ENCODE peak calls at places on chromosome 21, in nine cellular contexts. One of them, this sample, is unnamed.

GRCh38 chr21:43923391-43923790 is 58.4 kb downstream of the AGPAT3 start:
- DNase-seq in OCI-LY7: no peak
- DNase-seq in GM20000: no peak
- DNase-seq in fibroblast of the aortic adventitia: no peak
- DNase-seq in PC-3: no peak
- DNase-seq in AG10803: peak
- DNase-seq in Panc1: no peak
- DNase-seq in type B pancreatic cell: no peak
- DNase-seq in cardiac muscle cell: peak
- DNase-seq in this sample: no peak

GRCh38 chr21:43867332-43867703 is 2.3 kb downstream of the AGPAT3 start:
- DNase-seq in OCI-LY7: no peak
- DNase-seq in GM20000: no peak
- DNase-seq in cardiac muscle cell: no peak
- DNase-seq in PC-3: no peak
- DNase-seq in fibroblast of the aortic adventitia: no peak
- DNase-seq in Panc1: no peak
- DNase-seq in AG10803: no peak
- DNase-seq in type B pancreatic cell: no peak
- DNase-seq in this sample: no peak

GRCh38 chr21:43994085-43994484 is 18.0 kb upstream of the TRAPPC10 start:
- DNase-seq in type B pancreatic cell: no peak
- DNase-seq in GM20000: no peak
- DNase-seq in fibroblast of the aortic adventitia: no peak
- DNase-seq in OCI-LY7: no peak
- DNase-seq in PC-3: no peak
- DNase-seq in Panc1: no peak
- DNase-seq in cardiac muscle cell: no peak
- DNase-seq in AG10803: no peak
- DNase-seq in this sample: no peak

GRCh38 chr21:14900611-14901010 is 164.2 kb downstream of the NRIP1 start:
- DNase-seq in cardiac muscle cell: no peak
- DNase-seq in GM20000: no peak
- DNase-seq in PC-3: peak
- DNase-seq in type B pancreatic cell: no peak
- DNase-seq in Panc1: no peak
- DNase-seq in OCI-LY7: no peak
- DNase-seq in fibroblast of the aortic adventitia: peak
- DNase-seq in AG10803: no peak
- DNase-seq in this sample: no peak

GRCh38 chr21:44714905-44715304 is 3.5 kb upstream of the TSPEAR start:
- DNase-seq in cardiac muscle cell: no peak
- DNase-seq in fibroblast of the aortic adventitia: no peak
- DNase-seq in AG10803: no peak
- DNase-seq in GM20000: no peak
- DNase-seq in type B pancreatic cell: peak
- DNase-seq in OCI-LY7: no peak
- DNase-seq in PC-3: no peak
- DNase-seq in Panc1: no peak
- DNase-seq in this sample: no peak

GRCh38 chr21:44085491-44086321 is 21.5 kb upstream of the PWP2 start:
- DNase-seq in PC-3: no peak
- DNase-seq in type B pancreatic cell: peak
- DNase-seq in GM20000: no peak
- DNase-seq in fibroblast of the aortic adventitia: no peak
- DNase-seq in OCI-LY7: no peak
- DNase-seq in cardiac muscle cell: peak
- DNase-seq in Panc1: no peak
- DNase-seq in AG10803: no peak
- DNase-seq in this sample: no peak

GRCh38 chr21:21232320-21232719 is 234.1 kb downstream of the NCAM2 start:
- DNase-seq in GM20000: no peak
- DNase-seq in fibroblast of the aortic adventitia: peak
- DNase-seq in AG10803: peak
- DNase-seq in PC-3: peak
- DNase-seq in Panc1: peak
- DNase-seq in cardiac muscle cell: peak
- DNase-seq in type B pancreatic cell: no peak
- DNase-seq in OCI-LY7: no peak
- DNase-seq in this sample: no peak

GRCh38 chr21:22791986-22792560 is 1793.9 kb downstream of the NCAM2 start:
- DNase-seq in AG10803: peak
- DNase-seq in OCI-LY7: peak
- DNase-seq in fibroblast of the aortic adventitia: peak
- DNase-seq in cardiac muscle cell: peak
- DNase-seq in type B pancreatic cell: no peak
- DNase-seq in GM20000: peak
- DNase-seq in Panc1: peak
- DNase-seq in PC-3: peak
- DNase-seq in this sample: peak

GRCh38 chr21:28272272-28272992 is 720.2 kb downstream of the LTN1 start:
- DNase-seq in Panc1: no peak
- DNase-seq in AG10803: peak
- DNase-seq in fibroblast of the aortic adventitia: peak
- DNase-seq in GM20000: no peak
- DNase-seq in cardiac muscle cell: peak
- DNase-seq in PC-3: no peak
- DNase-seq in type B pancreatic cell: no peak
- DNase-seq in OCI-LY7: no peak
- DNase-seq in this sample: no peak

GRCh38 chr21:25191141-25191540 is 416.1 kb downstream of the MRPL39 start:
- DNase-seq in cardiac muscle cell: no peak
- DNase-seq in GM20000: peak
- DNase-seq in Panc1: no peak
- DNase-seq in fibroblast of the aortic adventitia: no peak
- DNase-seq in type B pancreatic cell: no peak
- DNase-seq in PC-3: peak
- DNase-seq in AG10803: no peak
- DNase-seq in OCI-LY7: no peak
- DNase-seq in this sample: no peak

GRCh38 chr21:44706026-44706705 is 5.2 kb downstream of the TSPEAR start:
- DNase-seq in AG10803: no peak
- DNase-seq in type B pancreatic cell: peak
- DNase-seq in OCI-LY7: no peak
- DNase-seq in GM20000: no peak
- DNase-seq in fibroblast of the aortic adventitia: no peak
- DNase-seq in PC-3: no peak
- DNase-seq in cardiac muscle cell: no peak
- DNase-seq in Panc1: no peak
- DNase-seq in this sample: no peak

GRCh38 chr21:22200378-22201092 is 1202.3 kb downstream of the NCAM2 start:
- DNase-seq in Panc1: no peak
- DNase-seq in cardiac muscle cell: no peak
- DNase-seq in OCI-LY7: no peak
- DNase-seq in type B pancreatic cell: no peak
- DNase-seq in GM20000: no peak
- DNase-seq in fibroblast of the aortic adventitia: no peak
- DNase-seq in PC-3: peak
- DNase-seq in AG10803: no peak
- DNase-seq in this sample: no peak

GRCh38 chr21:39175154-39175553 is 8.1 kb downstream of the PSMG1 start:
- DNase-seq in cardiac muscle cell: peak
- DNase-seq in AG10803: peak
- DNase-seq in GM20000: no peak
- DNase-seq in type B pancreatic cell: no peak
- DNase-seq in fibroblast of the aortic adventitia: peak
- DNase-seq in OCI-LY7: peak
- DNase-seq in PC-3: peak
- DNase-seq in Panc1: no peak
- DNase-seq in this sample: no peak

GRCh38 chr21:43835861-43836260 is 29.2 kb upstream of the AGPAT3 start:
- DNase-seq in GM20000: peak
- DNase-seq in Panc1: no peak
- DNase-seq in AG10803: no peak
- DNase-seq in cardiac muscle cell: no peak
- DNase-seq in OCI-LY7: no peak
- DNase-seq in type B pancreatic cell: no peak
- DNase-seq in fibroblast of the aortic adventitia: no peak
- DNase-seq in PC-3: no peak
- DNase-seq in this sample: no peak

DNA sequence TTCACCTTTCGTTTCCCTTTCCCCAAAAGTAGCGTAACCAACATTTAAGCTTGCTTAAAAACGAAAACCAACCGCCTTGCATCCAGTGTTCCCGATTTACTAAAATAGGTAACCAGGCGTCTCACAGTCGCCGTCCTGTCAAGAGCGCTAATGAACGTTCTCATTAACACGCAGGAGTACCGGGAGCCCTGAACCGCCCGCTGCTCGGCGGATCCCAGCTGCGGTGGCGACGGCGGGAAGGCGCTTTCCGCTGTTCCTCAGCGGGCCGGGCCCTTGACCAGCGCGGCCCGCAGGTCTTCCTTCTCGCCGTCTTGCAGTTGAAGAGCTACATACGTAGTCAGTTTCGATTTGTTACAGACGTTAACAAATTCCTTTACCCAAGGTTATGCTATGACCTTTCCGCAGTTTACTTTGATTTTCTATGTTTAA is 2.0 kb downstream of the OLIG1 start:
- DNase-seq in AG10803: peak
- DNase-seq in OCI-LY7: no peak
- DNase-seq in Panc1: no peak
- DNase-seq in type B pancreatic cell: no peak
- DNase-seq in cardiac muscle cell: peak
- DNase-seq in GM20000: no peak
- DNase-seq in PC-3: no peak
- DNase-seq in fibroblast of the aortic adventitia: peak
- DNase-seq in this sample: no peak
- TF ChIP-seq CTCF in AG10803: no peak
- TF ChIP-seq CTCF in OCI-LY7: no peak
- TF ChIP-seq CTCF in Panc1: no peak
- TF ChIP-seq CTCF in type B pancreatic cell: no peak
- TF ChIP-seq CTCF in cardiac muscle cell: no peak
- TF ChIP-seq CTCF in GM20000: no peak
- TF ChIP-seq CTCF in PC-3: no peak
- TF ChIP-seq CTCF in fibroblast of the aortic adventitia: no peak
- TF ChIP-seq CTCF in this sample: no peak

GRCh38 chr21:35984654-35985366 is 75.5 kb downstream of the SETD4 start:
- DNase-seq in Panc1: no peak
- DNase-seq in OCI-LY7: no peak
- DNase-seq in PC-3: peak
- DNase-seq in GM20000: no peak
- DNase-seq in fibroblast of the aortic adventitia: no peak
- DNase-seq in cardiac muscle cell: no peak
- DNase-seq in AG10803: no peak
- DNase-seq in type B pancreatic cell: no peak
- DNase-seq in this sample: no peak
- TF ChIP-seq CTCF in Panc1: no peak
- TF ChIP-seq CTCF in OCI-LY7: peak
- TF ChIP-seq CTCF in PC-3: peak
- TF ChIP-seq CTCF in GM20000: no peak
- TF ChIP-seq CTCF in fibroblast of the aortic adventitia: no peak
- TF ChIP-seq CTCF in cardiac muscle cell: no peak
- TF ChIP-seq CTCF in AG10803: no peak
- TF ChIP-seq CTCF in type B pancreatic cell: no peak
- TF ChIP-seq CTCF in this sample: no peak

GRCh38 chr21:33892853-33893252 is 22.8 kb downstream of the ATP5PO start:
- DNase-seq in fibroblast of the aortic adventitia: no peak
- DNase-seq in GM20000: no peak
- DNase-seq in type B pancreatic cell: no peak
- DNase-seq in cardiac muscle cell: no peak
- DNase-seq in OCI-LY7: peak
- DNase-seq in AG10803: no peak
- DNase-seq in PC-3: no peak
- DNase-seq in Panc1: no peak
- DNase-seq in this sample: no peak
- TF ChIP-seq CTCF in fibroblast of the aortic adventitia: no peak
- TF ChIP-seq CTCF in GM20000: no peak
- TF ChIP-seq CTCF in type B pancreatic cell: peak
- TF ChIP-seq CTCF in cardiac muscle cell: no peak
- TF ChIP-seq CTCF in OCI-LY7: peak
- TF ChIP-seq CTCF in AG10803: no peak
- TF ChIP-seq CTCF in PC-3: peak
- TF ChIP-seq CTCF in Panc1: no peak
- TF ChIP-seq CTCF in this sample: no peak

DNA sequence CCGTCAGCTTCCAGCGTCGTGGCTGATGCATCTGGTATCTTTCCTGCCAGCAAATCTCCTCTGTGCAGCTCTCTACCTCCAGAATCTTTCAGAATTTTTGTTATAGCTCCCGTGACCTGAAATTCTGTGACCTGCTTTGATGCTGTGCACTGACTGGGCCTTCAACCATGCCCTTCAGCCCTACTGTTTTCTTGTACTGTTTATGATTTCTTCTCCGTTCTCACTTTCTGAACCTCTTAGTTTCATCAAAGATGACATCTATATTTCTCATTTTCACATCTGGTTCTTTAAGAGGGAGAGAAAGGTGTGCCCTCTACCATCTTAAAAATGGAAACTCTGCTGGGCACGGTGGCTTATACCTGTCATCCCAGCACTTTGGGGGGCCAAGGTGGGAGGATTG is 5.7 kb downstream of the PRDM15 start:
- DNase-seq in fibroblast of the aortic adventitia: no peak
- DNase-seq in type B pancreatic cell: no peak
- DNase-seq in cardiac muscle cell: no peak
- DNase-seq in GM20000: no peak
- DNase-seq in Panc1: no peak
- DNase-seq in PC-3: no peak
- DNase-seq in AG10803: no peak
- DNase-seq in OCI-LY7: no peak
- DNase-seq in this sample: no peak
- TF ChIP-seq CTCF in fibroblast of the aortic adventitia: no peak
- TF ChIP-seq CTCF in type B pancreatic cell: no peak
- TF ChIP-seq CTCF in cardiac muscle cell: no peak
- TF ChIP-seq CTCF in GM20000: no peak
- TF ChIP-seq CTCF in Panc1: no peak
- TF ChIP-seq CTCF in PC-3: no peak
- TF ChIP-seq CTCF in AG10803: no peak
- TF ChIP-seq CTCF in OCI-LY7: no peak
- TF ChIP-seq CTCF in this sample: no peak

GRCh38 chr21:31985398-31985797 is 112.6 kb downstream of the HUNK start:
- DNase-seq in GM20000: no peak
- DNase-seq in AG10803: no peak
- DNase-seq in Panc1: no peak
- DNase-seq in type B pancreatic cell: no peak
- DNase-seq in cardiac muscle cell: no peak
- DNase-seq in fibroblast of the aortic adventitia: no peak
- DNase-seq in OCI-LY7: no peak
- DNase-seq in PC-3: no peak
- DNase-seq in this sample: no peak
- TF ChIP-seq CTCF in GM20000: no peak
- TF ChIP-seq CTCF in AG10803: no peak
- TF ChIP-seq CTCF in Panc1: no peak
- TF ChIP-seq CTCF in type B pancreatic cell: peak
- TF ChIP-seq CTCF in cardiac muscle cell: no peak
- TF ChIP-seq CTCF in fibroblast of the aortic adventitia: no peak
- TF ChIP-seq CTCF in OCI-LY7: no peak
- TF ChIP-seq CTCF in PC-3: peak
- TF ChIP-seq CTCF in this sample: no peak

GRCh38 chr21:45954271-45954670 is 27.3 kb upstream of the COL6A1 start:
- DNase-seq in Panc1: no peak
- DNase-seq in type B pancreatic cell: no peak
- DNase-seq in AG10803: peak
- DNase-seq in fibroblast of the aortic adventitia: peak
- DNase-seq in PC-3: no peak
- DNase-seq in cardiac muscle cell: peak
- DNase-seq in OCI-LY7: no peak
- DNase-seq in GM20000: no peak
- DNase-seq in this sample: no peak
- TF ChIP-seq CTCF in Panc1: no peak
- TF ChIP-seq CTCF in type B pancreatic cell: no peak
- TF ChIP-seq CTCF in AG10803: peak
- TF ChIP-seq CTCF in fibroblast of the aortic adventitia: peak
- TF ChIP-seq CTCF in PC-3: no peak
- TF ChIP-seq CTCF in cardiac muscle cell: peak
- TF ChIP-seq CTCF in OCI-LY7: no peak
- TF ChIP-seq CTCF in GM20000: no peak
- TF ChIP-seq CTCF in this sample: no peak